ENCODE peak calls at places on chromosomes 2 and 18, in seven cellular contexts. P is endodermal cell, O is cardiac muscle cell, R is A549, B is adrenal gland, N is GM23248, W is BE2C. Y is an unnamed sample. For H3K4me1, the result is how much of the 10 kb centered on the place peaks cover.

GRCh38 chr18:9048808-9049494 is 53.5 kb upstream of the NDUFV2 start:
- DNase-seq in B (no peak), N (peak), O (no peak), W (no peak), P (no peak), R (no peak), Y (no peak)

GRCh38 chr2:9169310-9170107 is 37.1 kb upstream of the ASAP2 start:
- DNase-seq in B (no peak), W (no peak), O (no peak), N (no peak), R (no peak), P (no peak), Y (no peak)

GRCh38 chr2:63814114-63814513 is 27.6 kb upstream of the UGP2 start:
- DNase-seq in R (no peak), B (no peak), O (no peak), N (peak), P (no peak), W (no peak), Y (no peak)

GRCh38 chr18:45464619-45465018 is 150.7 kb upstream of the SLC14A2 start:
- DNase-seq in P (no peak), O (no peak), W (peak), N (no peak), B (no peak), R (no peak), Y (no peak)

GRCh38 chr18:62768172-62768943 is 53.0 kb downstream of the PHLPP1 start:
- DNase-seq in N (no peak), P (no peak), O (no peak), R (no peak), B (no peak), W (no peak), Y (no peak)

GRCh38 chr2:2108756-2109155 is 222.3 kb downstream of the MYT1L start:
- DNase-seq in P (no peak), B (no peak), O (no peak), W (peak), R (no peak), N (no peak), Y (no peak)

GRCh38 chr2:144322379-144322778 is 197.5 kb downstream of the ZEB2 start:
- DNase-seq in B (no peak), N (peak), O (no peak), R (no peak), P (no peak), W (no peak), Y (no peak)

GRCh38 chr2:23721454-23721826 is 205.5 kb downstream of the ATAD2B start:
- DNase-seq in R (no peak), P (no peak), B (no peak), O (no peak), W (no peak), N (no peak), Y (no peak)

GRCh38 chr2:30403592-30404353 is 43.3 kb upstream of the LCLAT1 start:
- DNase-seq in B (no peak), W (no peak), O (no peak), P (no peak), N (no peak), R (no peak), Y (no peak)

GRCh38 chr18:48191494-48191893 is 217.7 kb downstream of the ZBTB7C start:
- DNase-seq in P (peak), B (no peak), W (no peak), N (no peak), R (no peak), O (peak), Y (no peak)

GRCh38 chr2:225040862-225041209 is 1.4 kb downstream of the DOCK10 start:
- DNase-seq in B (peak), O (no peak), W (no peak), P (peak), R (peak), N (peak), Y (peak)

GRCh38 chr2:207760453-207760852 is 9.3 kb downstream of the FZD5 start:
- DNase-seq in R (no peak), W (no peak), N (no peak), P (no peak), B (no peak), O (no peak), Y (no peak)

GRCh38 chr18:48643262-48643661 is 104.4 kb downstream of the CTIF start:
- DNase-seq in O (no peak), P (no peak), W (no peak), B (no peak), R (no peak), N (no peak), Y (no peak)

GRCh38 chr18:47679864-47680263 is 250.6 kb downstream of the SMAD2 start:
- DNase-seq in O (no peak), P (no peak), W (no peak), N (no peak), R (no peak), B (no peak), Y (no peak)

GRCh38 chr18:77059294-77059916 is 73.2 kb downstream of the MBP start:
- DNase-seq in W (peak), N (peak), P (peak), O (peak), R (peak), B (no peak), Y (no peak)

GRCh38 chr2:190849774-190850173 is 30.8 kb upstream of the GLS start:
- DNase-seq in R (peak), B (peak), P (no peak), W (no peak), O (no peak), N (peak), Y (no peak)

GRCh38 chr2:110674620-110675555 is 3.0 kb downstream of the BUB1 start:
- DNase-seq in R (peak), P (peak), B (peak), O (peak), W (no peak), N (peak), Y (no peak)

GRCh38 chr2:45653584-45653983 is 2.1 kb downstream of the PRKCE start:
- DNase-seq in W (no peak), N (peak), B (no peak), O (no peak), R (no peak), P (no peak), Y (no peak)

GRCh38 chr18:52069201-52069600 is 270.8 kb upstream of the DCC start:
- DNase-seq in N (no peak), R (no peak), W (no peak), O (no peak), B (no peak), P (no peak), Y (no peak)

GRCh38 chr2:225660262-225661091 is 261.0 kb downstream of the NYAP2 start:
- DNase-seq in W (peak), B (peak), N (peak), O (peak), P (peak), R (peak), Y (peak)

GRCh38 chr2:27051902-27052645 is 606 bp downstream of the AGBL5 start:
- DNase-seq in R (peak), N (peak), B (peak), W (peak), P (no peak), O (peak), Y (peak)

GRCh38 chr2:234334146-234334545 is 162.7 kb downstream of the ARL4C start:
- DNase-seq in P (peak), O (peak), N (no peak), B (no peak), W (peak), R (no peak), Y (no peak)

GRCh38 chr18:70384181-70384790 is 95.4 kb downstream of the SOCS6 start:
- DNase-seq in B (peak), N (peak), O (no peak), W (no peak), R (peak), P (no peak), Y (no peak)

GRCh38 chr2:8368463-8368862 is 313.4 kb upstream of the ID2 start:
- DNase-seq in B (no peak), R (no peak), W (no peak), P (no peak), N (no peak), O (no peak), Y (no peak)

GRCh38 chr2:48601349-48601748 is 16.3 kb upstream of the GTF2A1L start:
- DNase-seq in N (peak), P (peak), O (peak), W (peak), B (no peak), R (peak), Y (no peak)

GRCh38 chr18:58408665-58409064 is 220.2 kb downstream of the ALPK2 start:
- DNase-seq in O (no peak), W (no peak), N (no peak), B (no peak), R (no peak), P (no peak), Y (no peak)

GRCh38 chr2:178632729-178633128 is 152.5 kb downstream of the PLEKHA3 start:
- DNase-seq in B (no peak), N (no peak), O (no peak), R (no peak), P (no peak), W (no peak), Y (no peak)
- H3K4me1 ChIP-seq in B (under half), N (under half), O (half or more), R (under half), P (under half), W (under half), Y (under half)

DNA sequence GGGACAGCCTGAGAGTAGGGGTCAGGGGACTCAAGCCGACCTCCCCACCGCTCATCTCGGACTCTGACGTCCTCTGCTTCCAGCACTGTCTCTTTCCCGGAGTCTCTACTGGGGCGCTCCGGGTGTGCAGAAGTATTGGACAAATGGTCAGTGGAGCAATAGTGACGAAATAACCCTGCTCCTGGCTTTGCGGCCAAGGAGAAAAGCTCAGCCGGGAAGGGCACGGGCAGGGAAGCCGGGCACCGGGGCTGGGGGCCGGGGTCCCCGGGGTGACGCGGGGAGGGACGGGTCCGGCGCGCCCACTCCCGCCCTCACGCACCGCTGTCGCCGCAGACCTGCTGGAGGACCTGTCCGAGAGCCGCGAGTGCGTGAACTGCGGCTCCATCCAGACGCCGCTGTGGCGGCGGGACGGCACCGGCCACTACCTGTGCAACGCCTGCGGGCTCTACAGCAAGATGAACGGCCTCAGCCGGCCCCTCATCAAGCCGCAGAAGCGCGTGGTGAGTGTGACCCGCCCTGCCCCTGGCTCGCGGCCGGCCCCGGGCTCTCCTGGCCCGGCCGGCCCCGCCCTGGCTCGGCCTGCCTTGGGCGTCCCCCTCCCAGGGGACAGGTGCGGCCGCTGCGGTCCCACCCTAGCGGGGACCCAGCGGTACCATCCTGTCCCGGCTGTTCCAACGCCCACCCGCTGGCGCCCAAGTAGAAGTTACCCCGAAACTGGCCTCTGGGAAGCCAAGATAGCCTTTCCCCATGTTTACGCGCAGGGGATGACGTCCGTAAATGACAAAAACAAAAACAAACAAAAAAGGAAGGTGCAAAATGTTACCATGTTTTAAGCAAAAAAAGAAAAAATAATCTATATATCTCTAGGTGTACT is 7.5 kb downstream of the GATA6 start:
- DNase-seq in N (peak), O (peak), W (no peak), B (peak), P (peak), R (no peak), Y (no peak)
- H3K4me3 ChIP-seq in N (peak), O (peak), W (no peak), B (peak), P (peak), R (no peak), Y (no peak)

GRCh38 chr2:197869501-197870111 is 65.2 kb downstream of the PLCL1 start:
- DNase-seq in W (no peak), O (no peak), N (peak), R (no peak), P (no peak), B (no peak), Y (peak)

GRCh38 chr2:197871780-197872456 is 67.5 kb downstream of the PLCL1 start:
- DNase-seq in P (peak), O (no peak), W (no peak), B (no peak), N (no peak), R (no peak), Y (no peak)

GRCh38 chr2:197868136-197868535 is 63.7 kb downstream of the PLCL1 start:
- DNase-seq in N (no peak), P (no peak), W (no peak), O (no peak), R (no peak), B (no peak), Y (peak)

GRCh38 chr2:197869030-197869429 is 64.6 kb downstream of the PLCL1 start:
- DNase-seq in B (no peak), R (no peak), O (no peak), P (no peak), W (no peak), N (no peak), Y (no peak)

DNA sequence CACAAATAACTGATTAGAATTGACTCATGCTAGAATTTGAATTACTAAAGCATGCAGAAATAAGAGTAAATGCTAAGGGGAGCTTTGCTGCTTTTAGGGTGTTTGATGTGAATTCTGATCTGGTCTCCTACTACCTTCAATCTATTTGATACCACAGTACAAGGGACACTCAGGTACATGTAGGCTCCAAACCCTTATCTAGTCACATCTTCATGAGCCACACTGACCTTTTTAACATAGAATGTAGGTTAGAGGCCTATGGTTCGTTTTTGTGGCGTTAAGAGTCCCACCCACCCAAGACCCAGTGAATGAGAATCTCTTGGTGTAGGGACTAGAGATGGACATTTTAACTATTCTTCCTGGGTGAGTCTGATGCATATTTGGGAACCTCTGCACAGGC is 65.7 kb downstream of the PLCL1 start:
- DNase-seq in O (no peak), W (no peak), B (no peak), P (no peak), N (no peak), R (no peak), Y (no peak)
- H3K4me1 ChIP-seq in O (under half), W (under half), B (under half), P (under half), N (under half), R (under half), Y (half or more)

GRCh38 chr18:12279781-12280531 is 25.8 kb downstream of the CIDEA start:
- DNase-seq in W (no peak), R (no peak), P (no peak), B (no peak), N (no peak), O (no peak), Y (no peak)
- H3K4me3 ChIP-seq in W (no peak), R (no peak), P (no peak), B (no peak), N (peak), O (no peak), Y (no peak)

GRCh38 chr18:63890950-63891304 is 3.4 kb downstream of the SERPINB2 start:
- DNase-seq in R (peak), O (no peak), N (no peak), P (no peak), W (no peak), B (no peak), Y (no peak)
- H3K4me1 ChIP-seq in R (under half), O (under half), N (under half), P (under half), W (under half), B (under half), Y (under half)

GRCh38 chr2:166766220-166766619 is 122.1 kb upstream of the XIRP2 start:
- DNase-seq in P (peak), B (no peak), N (no peak), O (no peak), R (no peak), W (no peak), Y (no peak)

GRCh38 chr2:166764702-166765101 is 123.6 kb upstream of the XIRP2 start:
- DNase-seq in O (no peak), P (no peak), R (no peak), W (no peak), N (no peak), B (no peak), Y (no peak)

GRCh38 chr2:166762746-166763145 is 125.5 kb upstream of the XIRP2 start:
- DNase-seq in W (no peak), P (no peak), O (no peak), R (no peak), N (no peak), B (no peak), Y (no peak)

GRCh38 chr2:166764216-166764615 is 124.1 kb upstream of the XIRP2 start:
- DNase-seq in W (no peak), R (no peak), O (no peak), B (no peak), P (no peak), N (no peak), Y (no peak)

GRCh38 chr2:166765141-166765540 is 123.1 kb upstream of the XIRP2 start:
- DNase-seq in N (no peak), W (no peak), B (no peak), O (no peak), R (no peak), P (peak), Y (no peak)
- H3K4me3 ChIP-seq in N (no peak), W (no peak), B (no peak), O (no peak), R (no peak), P (no peak), Y (no peak)

GRCh38 chr2:196186266-196186980 is 15.0 kb upstream of the STK17B start:
- DNase-seq in P (no peak), B (no peak), W (no peak), R (no peak), N (no peak), O (no peak), Y (no peak)
- H3K4me1 ChIP-seq in P (under half), B (under half), W (under half), R (under half), N (under half), O (under half), Y (half or more)

GRCh38 chr2:237955640-237956401 is 11.0 kb upstream of the UBE2F start:
- DNase-seq in W (no peak), R (no peak), O (no peak), N (peak), P (peak), B (no peak), Y (no peak)
- H3K4me3 ChIP-seq in W (peak), R (no peak), O (peak), N (peak), P (peak), B (no peak), Y (no peak)